ENCODE peak calls at places on chromosomes 16 and 17, in four cellular contexts. H, K, A and P are unnamed samples.

GRCh38 chr16:15644306-15644961 is 1.5 kb upstream of the MARF1 start:
- DNase-seq in H (no peak), K (no peak), A (no peak), P (no peak)

GRCh38 chr16:15861996-15862395 is 5.2 kb upstream of the MYH11 start:
- DNase-seq in H (no peak), K (no peak), A (no peak), P (no peak)

GRCh38 chr17:74860999-74861553 is 1.4 kb upstream of the GRIN2C start:
- DNase-seq in H (no peak), K (peak), A (no peak), P (no peak)

GRCh38 chr16:1984347-1985225 is 593 bp downstream of the GFER start:
- DNase-seq in H (no peak), K (no peak), A (no peak), P (no peak)

GRCh38 chr17:7774037-7774659 is 56.6 kb downstream of the DNAH2 start:
- DNase-seq in H (peak), K (no peak), A (no peak), P (no peak)

GRCh38 chr17:65589321-65589720 is 27.9 kb upstream of the AXIN2 start:
- DNase-seq in H (no peak), K (no peak), A (no peak), P (no peak)

GRCh38 chr17:290121-290521 is 62.5 kb downstream of the RPH3AL start:
- DNase-seq in H (no peak), K (no peak), A (no peak), P (no peak)

GRCh38 chr17:71402661-71403141 is 718.1 kb upstream of the SOX9 start:
- DNase-seq in H (no peak), K (no peak), A (no peak), P (no peak)

GRCh38 chr17:48575066-48575582 is 3.0 kb downstream of the HOXB4 start:
- DNase-seq in H (no peak), K (no peak), A (no peak), P (no peak)

GRCh38 chr17:57939797-57940196 is 15.4 kb downstream of the CUEDC1 start:
- DNase-seq in H (no peak), K (peak), A (no peak), P (no peak)

GRCh38 chr16:50657251-50657650 is 23.9 kb downstream of the SNX20 start:
- DNase-seq in H (no peak), K (no peak), A (no peak), P (no peak)

GRCh38 chr17:79612468-79613194 is 1.8 kb upstream of the RBFOX3 start:
- DNase-seq in H (no peak), K (peak), A (no peak), P (peak)

GRCh38 chr16:9417898-9418297 is 326.5 kb downstream of the HAPSTR1 start:
- DNase-seq in H (no peak), K (no peak), A (no peak), P (no peak)

GRCh38 chr16:12009462-12009861 is 32.9 kb downstream of the SNX29 start:
- DNase-seq in H (no peak), K (no peak), A (peak), P (no peak)

GRCh38 chr16:56964243-56965148 is 2.7 kb downstream of the CETP start:
- DNase-seq in H (peak), K (peak), A (peak), P (peak)

GRCh38 chr16:28974007-28974436 is 556 bp upstream of the SPNS1 start:
- DNase-seq in H (peak), K (no peak), A (no peak), P (peak)

GRCh38 chr16:4077083-4077714 is 39.0 kb downstream of the ADCY9 start:
- DNase-seq in H (no peak), K (no peak), A (no peak), P (no peak)
- H3K27ac ChIP-seq in H (no peak), K (no peak), A (no peak), P (no peak)

GRCh38 chr16:65214196-65214595 is 92.3 kb upstream of the CDH11 start:
- DNase-seq in H (no peak), K (no peak), A (no peak), P (no peak)

GRCh38 chr16:65212791-65213190 is 90.9 kb upstream of the CDH11 start:
- DNase-seq in H (no peak), K (no peak), A (no peak), P (no peak)

DNA sequence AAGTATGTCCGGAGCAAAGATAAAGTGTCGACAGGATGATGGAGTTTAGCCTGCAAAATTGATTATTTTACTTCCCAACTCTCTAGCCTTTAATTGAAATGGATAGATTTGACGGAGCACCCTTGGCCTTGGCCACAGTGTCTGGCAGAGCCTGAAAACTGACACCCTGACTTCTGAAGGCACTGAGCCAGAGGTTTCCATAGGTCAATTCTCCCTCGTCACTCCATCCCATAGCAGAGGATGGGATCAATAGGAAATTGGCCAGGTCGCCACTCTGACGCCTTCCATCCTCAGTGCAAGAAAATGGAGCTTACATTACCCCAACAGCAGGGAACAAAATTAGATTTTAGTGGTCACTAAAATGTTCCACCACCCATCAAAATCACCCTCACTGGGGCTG is 90.4 kb upstream of the CDH11 start:
- DNase-seq in H (no peak), K (no peak), A (no peak), P (no peak)
- H3K27ac ChIP-seq in H (no peak), K (no peak), A (no peak), P (no peak)

GRCh38 chr16:21163576-21163975 is 5.1 kb downstream of the LDAF1 start:
- DNase-seq in H (no peak), K (no peak), A (no peak), P (no peak)
- H3K27ac ChIP-seq in H (peak), K (no peak), A (no peak), P (no peak)

GRCh38 chr16:86026916-86027315 is 128.0 kb downstream of the IRF8 start:
- DNase-seq in H (no peak), K (peak), A (no peak), P (no peak)
- H3K27ac ChIP-seq in H (no peak), K (no peak), A (no peak), P (no peak)

DNA sequence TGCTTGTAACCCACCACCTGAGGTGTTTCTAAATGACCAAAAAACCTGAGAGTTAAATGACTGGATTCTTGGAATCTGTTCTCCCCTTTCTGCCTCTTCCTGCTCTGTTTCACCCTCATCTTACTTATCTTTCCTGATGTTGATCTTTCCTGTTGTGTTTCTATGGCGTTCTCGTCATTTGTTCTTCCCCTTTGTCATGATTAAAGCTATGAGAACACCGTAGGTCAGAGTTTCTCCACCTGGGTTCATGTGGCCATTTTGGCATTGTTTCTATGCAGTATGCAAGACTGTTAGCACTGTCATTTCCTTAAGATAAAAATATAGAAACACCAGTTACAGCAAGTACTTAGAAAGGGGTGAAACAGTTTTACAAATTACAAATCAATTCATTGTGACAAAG is 165.9 kb downstream of the PHKB start:
- DNase-seq in H (no peak), K (no peak), A (no peak), P (no peak)
- H3K27ac ChIP-seq in H (no peak), K (no peak), A (no peak), P (no peak)

DNA sequence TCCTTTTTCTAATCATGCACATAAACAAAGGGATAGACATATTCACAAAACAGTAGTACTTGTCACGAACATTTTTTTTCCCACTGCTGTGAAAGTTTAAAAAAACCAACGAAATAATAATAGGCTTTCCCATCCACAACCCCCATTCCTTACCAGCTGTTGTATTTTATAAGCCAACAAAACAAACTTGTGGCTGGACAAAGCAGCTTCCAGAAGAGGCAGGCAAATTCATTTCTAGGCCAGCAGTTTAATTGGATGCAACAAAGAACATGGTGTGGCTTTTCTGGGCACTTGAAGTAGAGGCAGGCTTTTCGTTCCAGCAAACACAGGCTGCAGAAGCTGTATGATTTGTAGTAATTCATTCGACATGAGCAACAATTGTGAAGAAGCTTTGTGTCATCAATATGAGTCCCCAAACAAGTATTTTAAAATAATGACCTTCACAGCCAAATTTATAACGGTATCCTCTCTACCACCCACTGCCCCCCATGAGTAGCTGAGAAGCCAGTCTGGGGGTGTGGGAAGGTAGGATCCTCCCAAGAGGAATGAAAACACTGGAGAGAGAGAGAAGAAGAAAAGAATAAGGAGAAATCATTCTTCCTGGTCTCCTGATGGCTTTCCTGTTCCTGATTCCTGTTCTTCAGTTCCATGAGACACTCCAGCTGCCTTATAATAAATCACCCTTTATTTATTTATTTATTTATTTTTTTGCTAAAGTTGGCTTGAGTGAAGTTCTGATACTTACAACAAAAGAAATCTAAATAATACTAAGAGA is 56.2 kb upstream of the FAM20A start:
- DNase-seq in H (no peak), K (no peak), A (no peak), P (no peak)
- H3K27ac ChIP-seq in H (no peak), K (no peak), A (no peak), P (no peak)

GRCh38 chr17:80962356-80963329 is 29.0 kb upstream of the CHMP6 start:
- DNase-seq in H (no peak), K (peak), A (no peak), P (no peak)

GRCh38 chr17:80964231-80964856 is 27.3 kb upstream of the CHMP6 start:
- DNase-seq in H (no peak), K (peak), A (no peak), P (no peak)

GRCh38 chr17:80965606-80966005 is 26.0 kb upstream of the CHMP6 start:
- DNase-seq in H (no peak), K (peak), A (no peak), P (no peak)

GRCh38 chr17:80964859-80965580 is 26.6 kb upstream of the CHMP6 start:
- DNase-seq in H (no peak), K (peak), A (no peak), P (no peak)

GRCh38 chr17:80963812-80964211 is 27.8 kb upstream of the CHMP6 start:
- DNase-seq in H (no peak), K (no peak), A (no peak), P (no peak)
- H3K27ac ChIP-seq in H (no peak), K (no peak), A (no peak), P (no peak)

DNA sequence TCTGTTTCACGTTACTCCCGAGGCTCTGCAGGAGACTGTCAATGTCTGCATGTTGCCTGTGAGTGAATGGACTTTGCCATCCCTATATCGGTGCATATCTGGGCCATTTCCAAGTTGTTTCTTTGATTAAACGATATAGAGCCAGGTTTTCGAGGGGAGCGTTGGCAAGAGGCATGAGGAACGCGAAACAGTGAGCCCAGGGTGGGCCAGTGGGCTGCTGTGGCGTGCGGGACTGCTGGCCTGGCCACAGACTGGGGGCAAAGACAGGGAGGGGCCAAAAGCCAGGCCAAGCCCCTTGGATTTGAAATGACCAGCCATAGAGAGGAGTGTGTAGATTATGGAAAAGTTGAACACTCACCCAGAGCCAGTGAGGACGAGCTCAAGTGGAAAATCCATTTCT is 3.5 kb downstream of the CRHR1 start:
- DNase-seq in H (no peak), K (no peak), A (no peak), P (no peak)
- H3K27ac ChIP-seq in H (no peak), K (no peak), A (no peak), P (no peak)

DNA sequence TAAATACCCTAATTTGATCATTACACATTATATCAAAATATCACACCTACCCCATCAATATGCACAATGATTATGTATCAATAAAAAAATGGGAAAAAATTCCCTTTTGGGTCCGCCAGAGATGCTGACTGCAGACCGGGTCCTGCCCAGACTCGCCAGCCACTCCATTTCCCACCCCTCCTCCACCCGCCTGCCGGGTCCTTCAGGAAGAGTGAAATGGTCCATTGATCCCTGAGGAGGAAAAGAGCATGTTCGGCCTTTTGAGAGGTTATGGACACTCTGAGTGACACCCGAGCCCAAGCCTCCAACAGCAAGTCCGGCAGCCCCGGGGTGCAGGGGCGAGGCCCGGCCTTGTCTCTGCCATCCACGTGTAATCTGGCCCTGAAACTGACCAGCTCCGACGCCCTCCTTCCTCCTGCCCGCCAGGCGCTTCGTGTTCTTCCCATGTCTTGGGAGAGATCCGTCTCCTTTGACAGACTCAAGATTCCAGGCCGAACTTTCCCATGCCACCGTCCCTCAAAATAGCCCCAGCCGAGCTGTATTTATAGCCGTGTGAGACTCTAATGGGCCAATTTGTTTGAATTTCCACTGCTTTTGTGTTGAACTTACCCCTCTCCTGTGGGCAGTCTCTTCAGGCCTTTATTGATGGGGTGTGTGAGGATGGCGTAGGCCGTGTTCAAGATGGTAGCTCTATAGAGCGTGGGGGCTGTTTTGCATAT is 124.1 kb upstream of the ZFHX3 start:
- DNase-seq in H (no peak), K (peak), A (no peak), P (no peak)
- H3K27ac ChIP-seq in H (no peak), K (peak), A (no peak), P (peak)